ENCODE peak calls at places on chromosome 20, in nine cellular contexts. D, S, H, R, U, X, G, Y and B are unnamed samples.

GRCh38 chr20:59425572-59425971 is 125.2 kb downstream of the EDN3 start:
- DNase-seq in S (no peak), D (no peak), R (no peak), U (no peak), Y (no peak), H (no peak), X (no peak), G (no peak), B (no peak)

GRCh38 chr20:17611290-17611539 is 41.3 kb downstream of the DSTN start:
- DNase-seq in S (no peak), U (no peak), Y (no peak), X (no peak), D (no peak), H (no peak), G (no peak), R (peak; percentile 34), B (no peak)

GRCh38 chr20:5393218-5393870 is 76.6 kb upstream of the PROKR2 start:
- DNase-seq in U (peak; percentile 68), R (no peak), Y (no peak), G (no peak), H (no peak), X (no peak), D (no peak), S (no peak), B (no peak)

GRCh38 chr20:37941332-37941731 is 38.4 kb downstream of the VSTM2L start:
- DNase-seq in R (no peak), Y (no peak), D (peak; percentile 57), G (peak; percentile 51), U (peak; percentile 38), X (peak; percentile 24), H (no peak), S (no peak), B (peak; percentile 83)

GRCh38 chr20:9515761-9516657 is 1.6 kb downstream of the LAMP5 start:
- DNase-seq in S (no peak), R (no peak), Y (peak; percentile 22), G (no peak), U (peak; percentile 77), X (no peak), H (no peak), D (no peak), B (peak; percentile 71)

GRCh38 chr20:6495907-6496306 is 271.6 kb upstream of the BMP2 start:
- DNase-seq in Y (no peak), D (no peak), X (no peak), S (no peak), U (no peak), R (no peak), H (no peak), G (no peak), B (no peak)

GRCh38 chr20:16007978-16008377 is 565.3 kb downstream of the KIF16B start:
- DNase-seq in G (no peak), Y (no peak), R (no peak), S (no peak), U (peak; percentile 33), H (no peak), X (no peak), D (peak; percentile 0), B (no peak)

GRCh38 chr20:37229300-37229699 is 32.3 kb downstream of the GHRH start:
- DNase-seq in S (no peak), X (no peak), R (no peak), Y (no peak), H (no peak), U (peak; percentile 75), G (peak; percentile 76), D (no peak), B (peak; percentile 56)

GRCh38 chr20:20017852-20018245 is 687 bp downstream of the NAA20 start:
- DNase-seq in D (peak; percentile 21), S (no peak), H (no peak), X (no peak), G (no peak), U (no peak), Y (no peak), R (no peak), B (no peak)

GRCh38 chr20:49810491-49811190 is 2.0 kb upstream of the SLC9A8 start:
- DNase-seq in S (no peak), Y (no peak), U (no peak), R (no peak), H (no peak), X (no peak), G (no peak), D (no peak), B (no peak)

GRCh38 chr20:47577271-47577670 is 75.6 kb downstream of the NCOA3 start:
- DNase-seq in X (no peak), Y (no peak), H (no peak), R (no peak), S (no peak), G (peak; percentile 22), D (no peak), U (no peak), B (no peak)

GRCh38 chr20:23311932-23312331 is 38.7 kb upstream of the NXT1 start:
- DNase-seq in D (peak; percentile 86), G (no peak), Y (no peak), U (no peak), R (no peak), S (no peak), X (no peak), H (no peak), B (no peak)

GRCh38 chr20:15930324-15931305 is 642.6 kb downstream of the KIF16B start:
- DNase-seq in H (no peak), G (peak; percentile 21), U (peak; percentile 47), R (no peak), D (no peak), X (no peak), Y (no peak), S (peak; percentile 3), B (no peak)

GRCh38 chr20:60056345-60057122 is 98.3 kb downstream of the CDH26 start:
- DNase-seq in H (no peak), S (no peak), X (no peak), R (no peak), U (no peak), Y (no peak), D (no peak), G (no peak), B (no peak)

GRCh38 chr20:25058797-25059486 is 1.0 kb upstream of the ACSS1 start:
- DNase-seq in G (peak; percentile 31), D (no peak), U (peak; percentile 40), R (peak; percentile 30), Y (peak; percentile 56), H (no peak), S (no peak), X (peak; percentile 25), B (peak; percentile 67)

GRCh38 chr20:23627501-23627900 is 10.3 kb downstream of the CST3 start:
- DNase-seq in R (no peak), G (no peak), H (no peak), Y (no peak), S (no peak), X (no peak), D (no peak), U (no peak), B (no peak)

GRCh38 chr20:49909499-49910339 is 5.6 kb downstream of the SPATA2 start:
- DNase-seq in H (no peak), X (no peak), U (peak; percentile 71), Y (no peak), R (no peak), D (peak; percentile 51), G (peak; percentile 54), S (no peak), B (peak; percentile 82)

GRCh38 chr20:32050851-32051556 is 1.0 kb upstream of the HCK start:
- DNase-seq in Y (peak; percentile 60), G (no peak), U (peak; percentile 30), R (no peak), D (no peak), H (peak; percentile 82), X (no peak), S (no peak), B (peak; percentile 85)

DNA sequence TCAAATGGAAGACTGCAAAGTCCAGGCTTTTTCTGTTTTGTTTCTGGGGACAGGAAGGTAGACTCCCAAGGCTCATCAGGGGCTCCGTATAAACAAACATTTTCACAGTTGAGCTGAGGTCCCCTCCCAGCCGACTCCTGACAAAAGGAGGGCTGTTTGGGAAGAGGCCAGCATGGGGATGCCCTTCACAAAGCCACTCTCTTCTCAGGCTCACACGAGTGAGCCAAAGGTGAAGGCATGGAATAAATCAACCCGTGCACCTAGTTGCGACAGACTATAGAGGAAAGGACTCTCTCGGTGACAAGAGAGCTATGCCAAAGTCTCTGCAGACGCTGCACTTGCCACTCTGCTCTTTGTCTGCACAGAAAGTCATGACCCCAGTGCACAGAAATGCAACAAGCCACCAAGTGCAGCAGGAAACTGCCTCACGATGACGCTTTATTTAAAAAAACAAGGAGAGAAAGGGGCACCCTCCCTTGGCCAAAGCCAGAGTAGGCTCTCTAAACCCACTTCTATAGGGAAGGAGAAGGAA is 21.1 kb downstream of the JAG1 start:
- DNase-seq in H (no peak), X (no peak), Y (no peak), U (no peak), G (no peak), R (no peak), D (no peak), S (no peak), B (no peak)
- H3K4me3 ChIP-seq in H (no peak overlapping the region), X (no peak overlapping the region), Y (peak overlapping the region; percentile 43), U (no peak overlapping the region), G (no peak overlapping the region), R (no peak overlapping the region), D (no peak overlapping the region), S (no peak overlapping the region), B (no peak overlapping the region)

DNA sequence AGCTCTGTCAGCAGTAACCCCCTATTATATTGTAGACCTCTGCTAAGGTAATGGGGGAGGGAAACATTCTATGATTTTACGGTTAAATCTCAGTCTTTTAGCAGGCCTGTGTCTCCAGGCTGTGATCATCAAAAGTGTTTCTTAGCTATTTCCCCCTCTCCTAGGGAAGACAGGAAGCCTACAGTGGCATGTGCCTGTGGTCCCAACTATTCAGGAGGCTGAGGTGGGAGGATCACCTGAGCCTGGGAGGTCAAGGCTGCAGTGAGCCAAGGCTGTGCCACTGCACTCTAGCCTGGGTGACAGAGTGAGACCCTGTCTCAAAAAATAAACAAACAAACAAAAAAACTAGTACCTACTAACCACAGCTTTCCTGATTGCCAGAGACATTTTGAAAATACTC is 67.9 kb downstream of the DNAAF9 start:
- DNase-seq in G (no peak), D (no peak), S (no peak), X (no peak), H (no peak), Y (no peak), R (no peak), U (no peak), B (no peak)
- H3K27me3 ChIP-seq in G (no peaks in the 10 kb centered on the region), D (no peaks in the 10 kb centered on the region), S (no peaks in the 10 kb centered on the region), X (no peaks in the 10 kb centered on the region), H (no peaks in the 10 kb centered on the region), Y (no peaks in the 10 kb centered on the region), R (no peaks in the 10 kb centered on the region), U (no peaks in the 10 kb centered on the region), B (no peaks in the 10 kb centered on the region)

GRCh38 chr20:63890201-63890576 is 4.7 kb upstream of the DNAJC5 start:
- DNase-seq in S (no peak), R (no peak), H (no peak), Y (no peak), G (no peak), U (no peak), X (no peak), D (no peak), B (no peak)
- H3K4me3 ChIP-seq in S (no peak overlapping the region), R (no peak overlapping the region), H (no peak overlapping the region), Y (no peak overlapping the region), G (no peak overlapping the region), U (no peak overlapping the region), X (no peak overlapping the region), D (no peak overlapping the region), B (no peak overlapping the region)

DNA sequence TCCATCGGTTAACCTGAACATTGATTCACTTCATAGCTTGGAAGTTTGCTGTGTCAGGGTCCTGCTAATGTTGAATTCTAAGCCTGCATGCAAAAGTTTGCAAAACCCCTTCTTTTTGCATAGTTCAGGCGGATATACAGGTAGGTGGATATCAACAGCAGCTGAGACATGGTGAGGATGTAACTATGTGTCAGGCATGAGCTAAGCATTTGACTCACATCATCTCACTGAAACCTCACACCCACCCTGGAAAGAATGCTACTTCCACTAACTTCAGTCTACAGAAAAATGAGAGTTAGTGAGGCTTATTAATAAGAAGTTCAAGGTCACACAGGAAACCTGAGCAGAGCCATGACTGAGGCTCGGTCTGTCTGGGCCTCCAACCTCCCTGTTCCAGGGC is 276.9 kb downstream of the BMP7 start:
- DNase-seq in R (no peak), Y (no peak), G (no peak), H (no peak), U (no peak), D (no peak), X (no peak), S (no peak), B (no peak)
- H3K27me3 ChIP-seq in R (no peaks in the 10 kb centered on the region), Y (peaks cover 50% of the 10 kb centered on the region), G (no peaks in the 10 kb centered on the region), H (no peaks in the 10 kb centered on the region), U (no peaks in the 10 kb centered on the region), D (peaks cover 2% of the 10 kb centered on the region), X (no peaks in the 10 kb centered on the region), S (no peaks in the 10 kb centered on the region), B (no peaks in the 10 kb centered on the region)